ENCODE peak calls at places on chromosomes 5 and 9, in ten cellular contexts. One of them, this sample, is unnamed.

GRCh38 chr5:151740958-151741373 is 17.5 kb downstream of the ATOX1 start:
- DNase-seq in RWPE1: peak
- DNase-seq in astrocyte: peak
- DNase-seq in AG09309: no peak
- DNase-seq in CD4-positive, alpha-beta T cell: no peak
- DNase-seq in astrocyte of the cerebellum: peak
- DNase-seq in IMR-90: peak
- DNase-seq in kidney: no peak
- DNase-seq in endothelial cell: no peak
- DNase-seq in psoas muscle: no peak
- DNase-seq in this sample: no peak

GRCh38 chr9:108083796-108084352 is 594.3 kb upstream of the KLF4 start:
- DNase-seq in astrocyte of the cerebellum: no peak
- DNase-seq in AG09309: no peak
- DNase-seq in endothelial cell: no peak
- DNase-seq in CD4-positive, alpha-beta T cell: no peak
- DNase-seq in kidney: no peak
- DNase-seq in astrocyte: no peak
- DNase-seq in IMR-90: no peak
- DNase-seq in psoas muscle: no peak
- DNase-seq in RWPE1: no peak
- DNase-seq in this sample: peak

GRCh38 chr5:34762321-34762871 is 76.6 kb upstream of the TTC23L start:
- DNase-seq in CD4-positive, alpha-beta T cell: no peak
- DNase-seq in RWPE1: no peak
- DNase-seq in AG09309: peak
- DNase-seq in astrocyte of the cerebellum: peak
- DNase-seq in IMR-90: peak
- DNase-seq in endothelial cell: no peak
- DNase-seq in astrocyte: peak
- DNase-seq in kidney: no peak
- DNase-seq in psoas muscle: no peak
- DNase-seq in this sample: no peak

GRCh38 chr5:138438724-138439536 is at the start of gene REEP2:
- DNase-seq in astrocyte of the cerebellum: no peak
- DNase-seq in kidney: no peak
- DNase-seq in astrocyte: peak
- DNase-seq in RWPE1: peak
- DNase-seq in CD4-positive, alpha-beta T cell: peak
- DNase-seq in endothelial cell: peak
- DNase-seq in AG09309: no peak
- DNase-seq in psoas muscle: peak
- DNase-seq in IMR-90: peak
- DNase-seq in this sample: no peak

GRCh38 chr9:20692554-20692953 is 8.5 kb downstream of the FOCAD start:
- DNase-seq in endothelial cell: no peak
- DNase-seq in IMR-90: peak
- DNase-seq in psoas muscle: no peak
- DNase-seq in CD4-positive, alpha-beta T cell: no peak
- DNase-seq in astrocyte of the cerebellum: no peak
- DNase-seq in RWPE1: no peak
- DNase-seq in astrocyte: peak
- DNase-seq in kidney: no peak
- DNase-seq in AG09309: no peak
- DNase-seq in this sample: no peak

GRCh38 chr5:139246394-139246793 is 47.1 kb upstream of the MATR3 start:
- DNase-seq in astrocyte: no peak
- DNase-seq in RWPE1: peak
- DNase-seq in AG09309: no peak
- DNase-seq in astrocyte of the cerebellum: no peak
- DNase-seq in CD4-positive, alpha-beta T cell: peak
- DNase-seq in psoas muscle: peak
- DNase-seq in kidney: no peak
- DNase-seq in IMR-90: peak
- DNase-seq in endothelial cell: peak
- DNase-seq in this sample: peak

GRCh38 chr9:131697097-131697496 is 42.8 kb downstream of the RAPGEF1 start:
- DNase-seq in AG09309: no peak
- DNase-seq in psoas muscle: peak
- DNase-seq in astrocyte of the cerebellum: peak
- DNase-seq in endothelial cell: no peak
- DNase-seq in IMR-90: peak
- DNase-seq in CD4-positive, alpha-beta T cell: no peak
- DNase-seq in kidney: peak
- DNase-seq in RWPE1: no peak
- DNase-seq in astrocyte: peak
- DNase-seq in this sample: no peak

GRCh38 chr5:172420215-172420934 is 34.0 kb downstream of the SH3PXD2B start:
- DNase-seq in kidney: no peak
- DNase-seq in AG09309: peak
- DNase-seq in astrocyte of the cerebellum: peak
- DNase-seq in RWPE1: peak
- DNase-seq in endothelial cell: no peak
- DNase-seq in IMR-90: peak
- DNase-seq in astrocyte: peak
- DNase-seq in psoas muscle: peak
- DNase-seq in CD4-positive, alpha-beta T cell: no peak
- DNase-seq in this sample: no peak

GRCh38 chr9:125536184-125537152 is 170.5 kb downstream of the MAPKAP1 start:
- DNase-seq in astrocyte of the cerebellum: no peak
- DNase-seq in CD4-positive, alpha-beta T cell: no peak
- DNase-seq in RWPE1: peak
- DNase-seq in astrocyte: peak
- DNase-seq in IMR-90: no peak
- DNase-seq in psoas muscle: no peak
- DNase-seq in endothelial cell: no peak
- DNase-seq in kidney: no peak
- DNase-seq in AG09309: no peak
- DNase-seq in this sample: no peak

GRCh38 chr9:37422289-37423104 is at the start of gene GRHPR:
- DNase-seq in astrocyte of the cerebellum: no peak
- DNase-seq in kidney: peak
- DNase-seq in CD4-positive, alpha-beta T cell: peak
- DNase-seq in endothelial cell: peak
- DNase-seq in IMR-90: peak
- DNase-seq in psoas muscle: peak
- DNase-seq in AG09309: no peak
- DNase-seq in RWPE1: peak
- DNase-seq in astrocyte: peak
- DNase-seq in this sample: peak

DNA sequence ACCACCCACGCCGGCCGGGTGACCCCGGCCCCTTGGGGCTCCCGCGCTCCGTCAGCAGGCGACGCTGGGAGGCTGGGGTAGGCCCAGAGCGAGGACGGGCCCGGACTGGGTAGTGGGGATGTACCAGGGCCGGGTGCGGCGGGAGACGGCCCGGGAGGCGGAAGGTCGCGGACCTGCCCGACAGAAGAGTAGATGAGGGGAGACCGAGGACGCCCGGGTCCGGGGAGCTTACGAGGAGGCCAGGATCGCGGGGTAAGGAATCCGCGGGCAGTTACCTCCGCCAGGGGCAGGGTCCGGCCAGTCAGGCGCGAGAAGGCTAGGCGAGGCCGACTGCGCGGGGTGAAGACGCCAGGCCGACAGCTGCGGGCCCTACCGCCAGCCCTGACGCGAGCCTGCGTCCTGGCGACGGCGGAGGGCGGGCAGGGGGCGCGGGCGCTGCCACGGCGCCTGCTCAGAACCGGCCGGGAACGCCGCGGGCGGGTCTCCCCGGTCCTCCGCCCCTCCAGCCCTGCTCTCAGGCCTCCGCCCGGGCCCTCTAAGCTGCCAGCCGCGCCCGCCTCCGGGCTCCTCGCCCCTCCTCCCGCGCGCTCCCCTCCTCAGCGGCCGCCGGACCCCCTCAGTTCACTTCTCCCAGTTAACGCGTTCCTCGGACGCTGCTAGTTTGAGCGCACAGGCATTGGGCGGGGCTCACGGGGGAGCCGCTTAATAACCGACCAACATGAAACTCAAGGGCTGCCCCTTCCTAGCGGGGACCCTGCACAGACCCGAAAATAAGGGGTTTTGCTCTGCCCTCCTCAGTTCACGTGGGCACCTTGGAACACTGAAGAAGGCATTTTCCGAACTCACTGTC is at the start of gene CPLANE1:
- DNase-seq in psoas muscle: peak
- DNase-seq in astrocyte of the cerebellum: peak
- DNase-seq in AG09309: no peak
- DNase-seq in CD4-positive, alpha-beta T cell: peak
- DNase-seq in RWPE1: peak
- DNase-seq in astrocyte: peak
- DNase-seq in IMR-90: peak
- DNase-seq in endothelial cell: peak
- DNase-seq in kidney: peak
- DNase-seq in this sample: peak
- TF ChIP-seq CTCF in psoas muscle: peak
- TF ChIP-seq CTCF in astrocyte of the cerebellum: peak
- TF ChIP-seq CTCF in AG09309: peak
- TF ChIP-seq CTCF in CD4-positive, alpha-beta T cell: no peak
- TF ChIP-seq CTCF in RWPE1: peak
- TF ChIP-seq CTCF in astrocyte: no peak
- TF ChIP-seq CTCF in IMR-90: no peak
- TF ChIP-seq CTCF in endothelial cell: no peak
- TF ChIP-seq CTCF in kidney: no peak
- TF ChIP-seq CTCF in this sample: no peak

GRCh38 chr5:116574682-116575634 is at the start of gene SEMA6A:
- DNase-seq in psoas muscle: peak
- DNase-seq in IMR-90: peak
- DNase-seq in astrocyte of the cerebellum: peak
- DNase-seq in RWPE1: peak
- DNase-seq in kidney: peak
- DNase-seq in endothelial cell: peak
- DNase-seq in CD4-positive, alpha-beta T cell: peak
- DNase-seq in astrocyte: peak
- DNase-seq in AG09309: peak
- DNase-seq in this sample: no peak

GRCh38 chr5:116573279-116573616 is 1.4 kb downstream of the SEMA6A start:
- DNase-seq in AG09309: no peak
- DNase-seq in kidney: peak
- DNase-seq in IMR-90: no peak
- DNase-seq in astrocyte of the cerebellum: no peak
- DNase-seq in RWPE1: no peak
- DNase-seq in CD4-positive, alpha-beta T cell: no peak
- DNase-seq in psoas muscle: peak
- DNase-seq in endothelial cell: no peak
- DNase-seq in astrocyte: no peak
- DNase-seq in this sample: no peak

GRCh38 chr5:116572375-116573278 is 2.0 kb downstream of the SEMA6A start:
- DNase-seq in AG09309: no peak
- DNase-seq in astrocyte: no peak
- DNase-seq in RWPE1: no peak
- DNase-seq in IMR-90: no peak
- DNase-seq in astrocyte of the cerebellum: no peak
- DNase-seq in kidney: peak
- DNase-seq in CD4-positive, alpha-beta T cell: no peak
- DNase-seq in psoas muscle: peak
- DNase-seq in endothelial cell: peak
- DNase-seq in this sample: no peak

GRCh38 chr5:116575635-116576042 is 1.0 kb upstream of the SEMA6A start:
- DNase-seq in IMR-90: no peak
- DNase-seq in endothelial cell: peak
- DNase-seq in astrocyte: no peak
- DNase-seq in RWPE1: no peak
- DNase-seq in psoas muscle: no peak
- DNase-seq in CD4-positive, alpha-beta T cell: no peak
- DNase-seq in AG09309: no peak
- DNase-seq in astrocyte of the cerebellum: no peak
- DNase-seq in kidney: peak
- DNase-seq in this sample: no peak

GRCh38 chr5:116573617-116574431 is 799 bp downstream of the SEMA6A start:
- DNase-seq in kidney: peak
- DNase-seq in CD4-positive, alpha-beta T cell: no peak
- DNase-seq in astrocyte: no peak
- DNase-seq in astrocyte of the cerebellum: no peak
- DNase-seq in endothelial cell: peak
- DNase-seq in psoas muscle: no peak
- DNase-seq in IMR-90: no peak
- DNase-seq in AG09309: no peak
- DNase-seq in RWPE1: no peak
- DNase-seq in this sample: no peak
- TF ChIP-seq CTCF in kidney: no peak
- TF ChIP-seq CTCF in CD4-positive, alpha-beta T cell: no peak
- TF ChIP-seq CTCF in astrocyte: no peak
- TF ChIP-seq CTCF in astrocyte of the cerebellum: no peak
- TF ChIP-seq CTCF in endothelial cell: no peak
- TF ChIP-seq CTCF in psoas muscle: no peak
- TF ChIP-seq CTCF in IMR-90: no peak
- TF ChIP-seq CTCF in AG09309: no peak
- TF ChIP-seq CTCF in RWPE1: no peak
- TF ChIP-seq CTCF in this sample: no peak

GRCh38 chr9:130311019-130311773 is 45.6 kb downstream of the HMCN2 start:
- DNase-seq in astrocyte: no peak
- DNase-seq in astrocyte of the cerebellum: no peak
- DNase-seq in IMR-90: no peak
- DNase-seq in RWPE1: no peak
- DNase-seq in CD4-positive, alpha-beta T cell: no peak
- DNase-seq in kidney: peak
- DNase-seq in endothelial cell: no peak
- DNase-seq in AG09309: no peak
- DNase-seq in psoas muscle: peak
- DNase-seq in this sample: no peak

GRCh38 chr9:130310456-130310855 is 44.9 kb downstream of the HMCN2 start:
- DNase-seq in endothelial cell: no peak
- DNase-seq in AG09309: no peak
- DNase-seq in astrocyte: no peak
- DNase-seq in astrocyte of the cerebellum: no peak
- DNase-seq in kidney: peak
- DNase-seq in CD4-positive, alpha-beta T cell: no peak
- DNase-seq in psoas muscle: peak
- DNase-seq in RWPE1: no peak
- DNase-seq in IMR-90: no peak
- DNase-seq in this sample: no peak

GRCh38 chr9:130313103-130313858 is 47.7 kb downstream of the HMCN2 start:
- DNase-seq in AG09309: no peak
- DNase-seq in astrocyte: no peak
- DNase-seq in astrocyte of the cerebellum: no peak
- DNase-seq in RWPE1: no peak
- DNase-seq in IMR-90: no peak
- DNase-seq in psoas muscle: no peak
- DNase-seq in CD4-positive, alpha-beta T cell: no peak
- DNase-seq in kidney: peak
- DNase-seq in endothelial cell: no peak
- DNase-seq in this sample: no peak

GRCh38 chr9:130309689-130310455 is 44.3 kb downstream of the HMCN2 start:
- DNase-seq in AG09309: no peak
- DNase-seq in RWPE1: no peak
- DNase-seq in astrocyte: no peak
- DNase-seq in CD4-positive, alpha-beta T cell: no peak
- DNase-seq in astrocyte of the cerebellum: no peak
- DNase-seq in kidney: peak
- DNase-seq in endothelial cell: no peak
- DNase-seq in psoas muscle: peak
- DNase-seq in IMR-90: no peak
- DNase-seq in this sample: no peak

GRCh38 chr9:130311774-130312140 is 46.2 kb downstream of the HMCN2 start:
- DNase-seq in astrocyte: no peak
- DNase-seq in endothelial cell: no peak
- DNase-seq in RWPE1: no peak
- DNase-seq in IMR-90: no peak
- DNase-seq in astrocyte of the cerebellum: no peak
- DNase-seq in CD4-positive, alpha-beta T cell: no peak
- DNase-seq in kidney: peak
- DNase-seq in psoas muscle: peak
- DNase-seq in AG09309: no peak
- DNase-seq in this sample: no peak
- TF ChIP-seq CTCF in astrocyte: no peak
- TF ChIP-seq CTCF in endothelial cell: no peak
- TF ChIP-seq CTCF in RWPE1: no peak
- TF ChIP-seq CTCF in IMR-90: no peak
- TF ChIP-seq CTCF in astrocyte of the cerebellum: no peak
- TF ChIP-seq CTCF in CD4-positive, alpha-beta T cell: no peak
- TF ChIP-seq CTCF in kidney: no peak
- TF ChIP-seq CTCF in psoas muscle: no peak
- TF ChIP-seq CTCF in AG09309: no peak
- TF ChIP-seq CTCF in this sample: no peak

GRCh38 chr5:60395712-60396329 is 304.1 kb downstream of the DEPDC1B start:
- DNase-seq in psoas muscle: no peak
- DNase-seq in CD4-positive, alpha-beta T cell: no peak
- DNase-seq in IMR-90: no peak
- DNase-seq in RWPE1: no peak
- DNase-seq in AG09309: no peak
- DNase-seq in astrocyte of the cerebellum: no peak
- DNase-seq in astrocyte: no peak
- DNase-seq in endothelial cell: no peak
- DNase-seq in kidney: no peak
- DNase-seq in this sample: no peak
- TF ChIP-seq CTCF in psoas muscle: no peak
- TF ChIP-seq CTCF in CD4-positive, alpha-beta T cell: no peak
- TF ChIP-seq CTCF in IMR-90: peak
- TF ChIP-seq CTCF in RWPE1: no peak
- TF ChIP-seq CTCF in AG09309: no peak
- TF ChIP-seq CTCF in astrocyte of the cerebellum: no peak
- TF ChIP-seq CTCF in astrocyte: no peak
- TF ChIP-seq CTCF in endothelial cell: peak
- TF ChIP-seq CTCF in kidney: no peak
- TF ChIP-seq CTCF in this sample: no peak

This sample was measured in CD14-positive monocyte.